ENCODE peak calls at places on chromosome 13, in ten cellular contexts. V is trophoblast cell; R is effector memory CD4-positive, alpha-beta T cell; F is neuronal stem cell; D is mammary epithelial cell; X is fibroblast of lung; A is iPS DF 6.9; I is brain microvascular endothelial cell; L is CD4-positive, alpha-beta T cell; S is substantia nigra. E is an unnamed sample.

GRCh38 chr13:33004454-33004853 is 11.8 kb upstream of the KL start:
- DNase-seq in V (no peak), R (no peak), F (no peak), D (no peak), X (no peak), A (no peak), I (no peak), L (no peak), S (no peak), E (no peak)

GRCh38 chr13:27450921-27451461 is 627 bp upstream of the MTIF3 start:
- DNase-seq in V (peak), R (no peak), F (peak), D (peak), X (peak), A (no peak), I (peak), L (peak), S (no peak), E (peak)

GRCh38 chr13:110306960-110307696 is at the start of the genes COL4A1 and COL4A2:
- DNase-seq in V (peak), R (no peak), F (peak), D (peak), X (peak), A (no peak), I (peak), L (no peak), S (peak), E (peak)

GRCh38 chr13:82407321-82407720 is 1475.0 kb downstream of the SLITRK1 start:
- DNase-seq in V (no peak), R (no peak), F (no peak), D (no peak), X (no peak), A (no peak), I (no peak), L (no peak), S (no peak), E (no peak)

GRCh38 chr13:101523732-101524131 is 71.3 kb downstream of the ITGBL1 start:
- DNase-seq in V (no peak), R (no peak), F (no peak), D (peak), X (peak), A (no peak), I (peak), L (no peak), S (no peak), E (peak)

GRCh38 chr13:71854401-71854800 is 12.6 kb downstream of the DACH1 start:
- DNase-seq in V (no peak), R (no peak), F (no peak), D (no peak), X (no peak), A (no peak), I (no peak), L (no peak), S (no peak), E (no peak)

GRCh38 chr13:106533940-106534843 is 1.3 kb downstream of the EFNB2 start:
- DNase-seq in V (peak), R (no peak), F (no peak), D (peak), X (peak), A (no peak), I (peak), L (peak), S (peak), E (peak)

GRCh38 chr13:32229443-32229842 is 85.7 kb downstream of the ZAR1L start:
- DNase-seq in V (peak), R (no peak), F (no peak), D (no peak), X (peak), A (no peak), I (no peak), L (no peak), S (no peak), E (peak)

GRCh38 chr13:85819513-85819912 is 20.3 kb upstream of the SLITRK6 start:
- DNase-seq in V (no peak), R (no peak), F (no peak), D (no peak), X (no peak), A (no peak), I (no peak), L (no peak), S (no peak), E (no peak)

GRCh38 chr13:113448885-113449692 is 4.2 kb downstream of the ADPRHL1 start:
- DNase-seq in V (peak), R (peak), F (no peak), D (no peak), X (no peak), A (no peak), I (no peak), L (no peak), S (no peak), E (no peak)

GRCh38 chr13:109331898-109332297 is 454.5 kb downstream of the IRS2 start:
- DNase-seq in V (peak), R (no peak), F (no peak), D (no peak), X (peak), A (no peak), I (peak), L (no peak), S (no peak), E (peak)

GRCh38 chr13:33710924-33711323 is 107.0 kb upstream of the RFC3 start:
- DNase-seq in V (no peak), R (no peak), F (no peak), D (no peak), X (no peak), A (no peak), I (no peak), L (no peak), S (no peak), E (no peak)

GRCh38 chr13:105918842-105919741 is 616.4 kb downstream of the EFNB2 start:
- DNase-seq in V (peak), R (no peak), F (no peak), D (peak), X (peak), A (no peak), I (peak), L (no peak), S (no peak), E (peak)

GRCh38 chr13:26017932-26018690 is 33.7 kb downstream of the SHISA2 start:
- DNase-seq in V (no peak), R (no peak), F (no peak), D (no peak), X (peak), A (no peak), I (peak), L (no peak), S (no peak), E (peak)

GRCh38 chr13:26015276-26015934 is 36.4 kb downstream of the SHISA2 start:
- DNase-seq in V (no peak), R (no peak), F (no peak), D (no peak), X (no peak), A (no peak), I (no peak), L (no peak), S (no peak), E (no peak)

GRCh38 chr13:26019881-26020535 is 31.8 kb downstream of the SHISA2 start:
- DNase-seq in V (peak), R (no peak), F (no peak), D (no peak), X (peak), A (no peak), I (peak), L (no peak), S (no peak), E (no peak)

GRCh38 chr13:26019241-26019640 is 32.6 kb downstream of the SHISA2 start:
- DNase-seq in V (no peak), R (no peak), F (no peak), D (no peak), X (no peak), A (no peak), I (no peak), L (no peak), S (no peak), E (no peak)

GRCh38 chr13:26017196-26017921 is 34.5 kb downstream of the SHISA2 start:
- DNase-seq in V (no peak), R (no peak), F (no peak), D (no peak), X (peak), A (no peak), I (no peak), L (no peak), S (peak), E (peak)
- H3K27ac ChIP-seq in V (no peak), R (no peak), F (no peak), D (no peak), X (no peak), A (no peak), I (no peak), L (no peak), S (peak), E (no peak)

DNA sequence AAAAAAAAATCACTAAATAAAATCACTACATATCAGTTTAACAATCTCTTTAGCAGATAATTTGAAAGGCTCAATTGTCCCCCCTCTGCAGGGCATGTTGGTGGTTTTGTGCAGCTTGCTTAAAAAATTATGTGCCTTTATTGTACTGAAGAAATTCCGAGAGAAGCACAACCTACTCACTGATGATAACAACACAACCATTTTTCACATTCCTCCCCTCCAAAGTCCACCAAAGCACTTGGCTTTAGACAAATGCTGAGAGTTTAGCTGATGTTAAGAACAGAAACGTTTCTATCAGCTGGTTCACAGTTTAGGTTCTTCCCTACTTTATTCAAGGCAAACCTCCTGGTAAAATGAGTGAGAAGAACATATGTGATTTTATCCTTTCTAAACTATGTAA is 923 bp downstream of the DOCK9 start:
- DNase-seq in V (no peak), R (no peak), F (no peak), D (no peak), X (peak), A (no peak), I (no peak), L (no peak), S (no peak), E (peak)
- H3K27ac ChIP-seq in V (peak), R (no peak), F (no peak), D (peak), X (no peak), A (no peak), I (peak), L (no peak), S (peak), E (peak)

GRCh38 chr13:99800004-99800403 is 171.6 kb downstream of the ZIC5 start:
- DNase-seq in V (no peak), R (no peak), F (no peak), D (no peak), X (no peak), A (no peak), I (no peak), L (no peak), S (no peak), E (no peak)
- H3K27ac ChIP-seq in V (no peak), R (no peak), F (no peak), D (no peak), X (no peak), A (no peak), I (no peak), L (no peak), S (no peak), E (no peak)

GRCh38 chr13:26021516-26021915 is 30.3 kb downstream of the SHISA2 start:
- DNase-seq in V (peak), R (no peak), F (no peak), D (peak), X (peak), A (no peak), I (no peak), L (no peak), S (no peak), E (no peak)
- H3K27ac ChIP-seq in V (no peak), R (no peak), F (no peak), D (no peak), X (no peak), A (no peak), I (no peak), L (no peak), S (no peak), E (peak)

GRCh38 chr13:36709136-36709895 is 35.5 kb downstream of the SERTM1 start:
- DNase-seq in V (no peak), R (no peak), F (no peak), D (no peak), X (peak), A (no peak), I (no peak), L (no peak), S (no peak), E (no peak)
- H3K27ac ChIP-seq in V (no peak), R (no peak), F (no peak), D (no peak), X (no peak), A (no peak), I (no peak), L (no peak), S (no peak), E (no peak)

GRCh38 chr13:50400930-50401553 is 385.8 kb downstream of the KCNRG start:
- DNase-seq in V (no peak), R (no peak), F (no peak), D (peak), X (peak), A (no peak), I (peak), L (no peak), S (peak), E (peak)

GRCh38 chr13:50396001-50396400 is 380.8 kb downstream of the KCNRG start:
- DNase-seq in V (no peak), R (no peak), F (no peak), D (peak), X (peak), A (no peak), I (no peak), L (no peak), S (no peak), E (no peak)

GRCh38 chr13:50403311-50403710 is 388.1 kb downstream of the KCNRG start:
- DNase-seq in V (no peak), R (no peak), F (no peak), D (no peak), X (no peak), A (no peak), I (no peak), L (no peak), S (no peak), E (no peak)

GRCh38 chr13:50401721-50402510 is 386.7 kb downstream of the KCNRG start:
- DNase-seq in V (no peak), R (no peak), F (no peak), D (peak), X (peak), A (no peak), I (peak), L (no peak), S (no peak), E (peak)

DNA sequence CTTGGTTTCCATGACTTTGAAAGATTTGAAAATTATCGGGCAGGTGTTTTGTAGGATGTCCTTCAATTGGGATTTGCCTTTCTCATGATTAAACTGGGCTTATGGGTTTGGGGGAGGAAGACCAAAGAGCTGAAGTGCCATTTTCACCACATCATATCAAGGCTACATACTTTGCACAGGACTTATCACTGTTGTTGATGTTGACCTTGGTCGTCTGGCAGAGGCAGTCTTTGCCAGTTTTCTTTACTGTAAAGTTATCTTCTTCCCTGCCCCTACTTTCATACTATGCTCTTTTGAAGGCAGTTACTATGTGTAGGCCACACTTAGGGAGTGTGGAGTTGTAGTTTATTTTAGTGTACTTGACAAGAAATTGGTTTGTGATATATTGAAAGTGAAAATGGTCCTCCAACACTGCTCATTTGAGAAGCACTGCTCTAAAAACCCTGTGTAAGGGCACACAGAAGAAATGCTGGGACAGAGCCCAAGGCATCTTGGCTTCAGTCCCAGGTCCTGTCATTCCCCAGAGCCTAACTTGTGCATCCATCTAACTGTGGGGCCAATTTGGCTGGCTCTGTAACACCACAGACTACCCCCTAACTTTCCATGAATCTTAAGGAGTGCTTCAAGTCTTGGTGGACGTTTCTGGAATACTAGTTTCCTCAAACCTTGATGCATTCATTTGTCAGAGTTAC is 384.9 kb downstream of the KCNRG start:
- DNase-seq in V (no peak), R (no peak), F (no peak), D (no peak), X (peak), A (no peak), I (no peak), L (no peak), S (peak), E (peak)
- H3K27ac ChIP-seq in V (no peak), R (no peak), F (no peak), D (no peak), X (no peak), A (no peak), I (no peak), L (no peak), S (peak), E (no peak)

DNA sequence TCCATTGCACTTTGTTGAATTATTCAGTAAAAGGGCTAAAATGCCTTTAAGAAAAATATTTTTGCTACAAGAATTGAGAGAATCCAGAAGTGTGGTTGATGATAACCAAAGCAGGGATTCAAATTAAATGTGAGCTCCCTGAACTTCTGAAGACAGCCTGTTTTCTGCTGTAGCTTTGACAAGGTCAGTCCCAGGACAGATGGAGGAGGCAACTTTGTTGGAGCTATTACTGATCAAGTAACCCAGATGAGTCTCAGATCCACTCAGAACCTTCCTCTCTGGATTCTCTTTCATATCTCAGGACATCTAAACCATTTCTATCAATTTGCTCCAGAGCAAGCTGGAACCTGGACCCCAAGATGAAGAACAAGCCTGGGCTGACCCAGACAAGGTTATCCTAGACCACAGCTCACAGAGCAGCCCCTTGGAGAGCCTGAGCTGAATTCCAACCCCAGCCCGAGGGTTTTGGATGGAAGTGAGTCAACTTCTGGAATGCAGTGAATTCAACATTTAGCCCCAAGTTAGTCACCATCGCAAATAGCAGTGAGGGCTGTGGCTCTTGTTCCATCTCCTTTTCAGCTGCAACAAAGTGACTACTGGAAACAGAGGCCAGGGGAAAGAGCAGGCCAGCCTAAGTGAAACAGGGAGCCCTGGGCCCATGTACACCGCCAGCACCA is 137.8 kb upstream of the TSC22D1 start:
- DNase-seq in V (peak), R (no peak), F (no peak), D (peak), X (peak), A (no peak), I (peak), L (no peak), S (no peak), E (no peak)
- H3K27ac ChIP-seq in V (peak), R (no peak), F (no peak), D (peak), X (peak), A (no peak), I (peak), L (no peak), S (no peak), E (no peak)

E was measured in cardiac muscle cell.